ENCODE peak calls at places on chromosomes 6 and 20, in five cellular contexts. One of them, this sample, is unnamed.

GRCh38 chr6:363909-364308 is 27.6 kb upstream of the IRF4 start:
- DNase-seq in left ventricle myocardium inferior: peak; percentile 11
- DNase-seq in naive thymus-derived CD4-positive, alpha-beta T cell: no peak
- DNase-seq in mucosa of descending colon: no peak
- DNase-seq in CD8-positive, alpha-beta T cell: no peak
- DNase-seq in this sample: no peak

GRCh38 chr6:30880563-30881252 is 3.6 kb upstream of the DDR1 start:
- DNase-seq in left ventricle myocardium inferior: no peak
- DNase-seq in naive thymus-derived CD4-positive, alpha-beta T cell: no peak
- DNase-seq in mucosa of descending colon: no peak
- DNase-seq in CD8-positive, alpha-beta T cell: no peak
- DNase-seq in this sample: no peak

GRCh38 chr20:2804921-2805681 is 4.7 kb upstream of the CPXM1 start:
- DNase-seq in left ventricle myocardium inferior: no peak
- DNase-seq in naive thymus-derived CD4-positive, alpha-beta T cell: no peak
- DNase-seq in mucosa of descending colon: no peak
- DNase-seq in CD8-positive, alpha-beta T cell: no peak
- DNase-seq in this sample: no peak

GRCh38 chr20:18056174-18057105 is 1.3 kb downstream of the OVOL2 start:
- DNase-seq in left ventricle myocardium inferior: no peak
- DNase-seq in naive thymus-derived CD4-positive, alpha-beta T cell: no peak
- DNase-seq in mucosa of descending colon: peak; percentile 81
- DNase-seq in CD8-positive, alpha-beta T cell: no peak
- DNase-seq in this sample: no peak

GRCh38 chr6:24504642-24505586 is 10.1 kb downstream of the ALDH5A1 start:
- DNase-seq in left ventricle myocardium inferior: no peak
- DNase-seq in naive thymus-derived CD4-positive, alpha-beta T cell: no peak
- DNase-seq in mucosa of descending colon: peak; percentile 73
- DNase-seq in CD8-positive, alpha-beta T cell: no peak
- DNase-seq in this sample: peak; percentile 94

GRCh38 chr6:84074988-84075781 is 41.6 kb downstream of the MRAP2 start:
- DNase-seq in left ventricle myocardium inferior: no peak
- DNase-seq in naive thymus-derived CD4-positive, alpha-beta T cell: no peak
- DNase-seq in mucosa of descending colon: no peak
- DNase-seq in CD8-positive, alpha-beta T cell: no peak
- DNase-seq in this sample: no peak

GRCh38 chr6:33860706-33861474 is 57.1 kb upstream of the MLN start:
- DNase-seq in left ventricle myocardium inferior: no peak
- DNase-seq in naive thymus-derived CD4-positive, alpha-beta T cell: peak; percentile 20
- DNase-seq in mucosa of descending colon: peak; percentile 10
- DNase-seq in CD8-positive, alpha-beta T cell: no peak
- DNase-seq in this sample: no peak

GRCh38 chr6:72769459-72770125 is 147.7 kb downstream of the KCNQ5 start:
- DNase-seq in left ventricle myocardium inferior: no peak
- DNase-seq in naive thymus-derived CD4-positive, alpha-beta T cell: no peak
- DNase-seq in mucosa of descending colon: no peak
- DNase-seq in CD8-positive, alpha-beta T cell: no peak
- DNase-seq in this sample: no peak

GRCh38 chr6:15254074-15254975 is 8.5 kb downstream of the JARID2 start:
- DNase-seq in left ventricle myocardium inferior: no peak
- DNase-seq in naive thymus-derived CD4-positive, alpha-beta T cell: no peak
- DNase-seq in mucosa of descending colon: no peak
- DNase-seq in CD8-positive, alpha-beta T cell: no peak
- DNase-seq in this sample: peak; percentile 48

GRCh38 chr6:97703661-97704060 is 420.6 kb upstream of the MMS22L start:
- DNase-seq in left ventricle myocardium inferior: no peak
- DNase-seq in naive thymus-derived CD4-positive, alpha-beta T cell: no peak
- DNase-seq in mucosa of descending colon: no peak
- DNase-seq in CD8-positive, alpha-beta T cell: no peak
- DNase-seq in this sample: no peak

GRCh38 chr6:2956930-2957329 is 14.4 kb downstream of the SERPINB6 start:
- DNase-seq in left ventricle myocardium inferior: no peak
- DNase-seq in naive thymus-derived CD4-positive, alpha-beta T cell: no peak
- DNase-seq in mucosa of descending colon: no peak
- DNase-seq in CD8-positive, alpha-beta T cell: no peak
- DNase-seq in this sample: no peak

GRCh38 chr6:106799008-106799952 is 169.9 kb downstream of the QRSL1 start:
- DNase-seq in left ventricle myocardium inferior: no peak
- DNase-seq in naive thymus-derived CD4-positive, alpha-beta T cell: no peak
- DNase-seq in mucosa of descending colon: peak; percentile 26
- DNase-seq in CD8-positive, alpha-beta T cell: no peak
- DNase-seq in this sample: peak; percentile 77

GRCh38 chr20:50039706-50040431 is 57.1 kb downstream of the SNAI1 start:
- DNase-seq in left ventricle myocardium inferior: no peak
- DNase-seq in naive thymus-derived CD4-positive, alpha-beta T cell: no peak
- DNase-seq in mucosa of descending colon: no peak
- DNase-seq in CD8-positive, alpha-beta T cell: no peak
- DNase-seq in this sample: no peak

GRCh38 chr6:128239898-128240509 is 280.4 kb downstream of the PTPRK start:
- DNase-seq in left ventricle myocardium inferior: no peak
- DNase-seq in naive thymus-derived CD4-positive, alpha-beta T cell: no peak
- DNase-seq in mucosa of descending colon: no peak
- DNase-seq in CD8-positive, alpha-beta T cell: no peak
- DNase-seq in this sample: no peak

GRCh38 chr6:53326372-53327016 is 22.3 kb downstream of the ELOVL5 start:
- DNase-seq in left ventricle myocardium inferior: no peak
- DNase-seq in naive thymus-derived CD4-positive, alpha-beta T cell: no peak
- DNase-seq in mucosa of descending colon: no peak
- DNase-seq in CD8-positive, alpha-beta T cell: no peak
- DNase-seq in this sample: no peak

GRCh38 chr6:157759028-157759427 is 64.0 kb upstream of the SNX9 start:
- DNase-seq in left ventricle myocardium inferior: no peak
- DNase-seq in naive thymus-derived CD4-positive, alpha-beta T cell: no peak
- DNase-seq in mucosa of descending colon: no peak
- DNase-seq in CD8-positive, alpha-beta T cell: no peak
- DNase-seq in this sample: no peak
- H3K4me1 ChIP-seq in left ventricle myocardium inferior: peaks cover 50% of the 10 kb centered on the region
- H3K4me1 ChIP-seq in naive thymus-derived CD4-positive, alpha-beta T cell: peaks cover 18% of the 10 kb centered on the region
- H3K4me1 ChIP-seq in mucosa of descending colon: peaks cover 17% of the 10 kb centered on the region
- H3K4me1 ChIP-seq in CD8-positive, alpha-beta T cell: peaks cover 81% of the 10 kb centered on the region
- H3K4me1 ChIP-seq in this sample: peaks cover 79% of the 10 kb centered on the region

GRCh38 chr6:5278571-5279120 is 17.3 kb downstream of the FARS2 start:
- DNase-seq in left ventricle myocardium inferior: no peak
- DNase-seq in naive thymus-derived CD4-positive, alpha-beta T cell: no peak
- DNase-seq in mucosa of descending colon: no peak
- DNase-seq in CD8-positive, alpha-beta T cell: no peak
- DNase-seq in this sample: no peak
- H3K4me1 ChIP-seq in left ventricle myocardium inferior: no peaks in the 10 kb centered on the region
- H3K4me1 ChIP-seq in naive thymus-derived CD4-positive, alpha-beta T cell: no peaks in the 10 kb centered on the region
- H3K4me1 ChIP-seq in mucosa of descending colon: no peaks in the 10 kb centered on the region
- H3K4me1 ChIP-seq in CD8-positive, alpha-beta T cell: no peaks in the 10 kb centered on the region
- H3K4me1 ChIP-seq in this sample: no peaks in the 10 kb centered on the region

DNA sequence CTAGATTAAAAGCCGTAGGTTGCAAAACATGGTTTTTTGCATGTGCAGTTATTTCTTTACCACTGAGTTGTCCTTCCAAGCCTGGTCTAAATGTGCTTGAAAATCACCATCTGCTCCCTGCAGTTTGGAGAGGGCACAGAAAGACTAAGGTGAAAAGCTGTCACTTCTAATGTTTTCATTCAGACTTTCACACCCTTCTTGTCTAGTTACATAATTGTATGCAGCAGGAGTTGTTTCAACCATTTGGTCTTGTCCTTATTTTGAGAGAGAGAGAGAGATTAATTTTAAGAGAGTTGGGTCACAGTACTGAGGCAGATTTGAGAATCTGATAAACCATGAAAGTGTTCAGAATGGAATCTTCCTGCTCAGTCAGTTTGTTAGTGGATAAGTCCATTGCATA is 82.5 kb downstream of the ARID1B start:
- DNase-seq in left ventricle myocardium inferior: no peak
- DNase-seq in naive thymus-derived CD4-positive, alpha-beta T cell: no peak
- DNase-seq in mucosa of descending colon: no peak
- DNase-seq in CD8-positive, alpha-beta T cell: no peak
- DNase-seq in this sample: no peak
- H3K4me1 ChIP-seq in left ventricle myocardium inferior: peaks cover 80% of the 10 kb centered on the region
- H3K4me1 ChIP-seq in naive thymus-derived CD4-positive, alpha-beta T cell: no peaks in the 10 kb centered on the region
- H3K4me1 ChIP-seq in mucosa of descending colon: no peaks in the 10 kb centered on the region
- H3K4me1 ChIP-seq in CD8-positive, alpha-beta T cell: peaks cover 21% of the 10 kb centered on the region
- H3K4me1 ChIP-seq in this sample: peaks cover 16% of the 10 kb centered on the region

GRCh38 chr20:63177134-63177784 is 38.7 kb downstream of the YTHDF1 start:
- DNase-seq in left ventricle myocardium inferior: no peak
- DNase-seq in naive thymus-derived CD4-positive, alpha-beta T cell: no peak
- DNase-seq in mucosa of descending colon: no peak
- DNase-seq in CD8-positive, alpha-beta T cell: no peak
- DNase-seq in this sample: no peak
- H3K4me1 ChIP-seq in left ventricle myocardium inferior: peaks cover 41% of the 10 kb centered on the region
- H3K4me1 ChIP-seq in naive thymus-derived CD4-positive, alpha-beta T cell: no peaks in the 10 kb centered on the region
- H3K4me1 ChIP-seq in mucosa of descending colon: peaks cover 14% of the 10 kb centered on the region
- H3K4me1 ChIP-seq in CD8-positive, alpha-beta T cell: peaks cover 18% of the 10 kb centered on the region
- H3K4me1 ChIP-seq in this sample: peaks cover 26% of the 10 kb centered on the region

This sample was measured in HepG2.